ENCODE peak calls at places on chromosomes 6 and 20, in seven cellular contexts. Q is stimulated activated effector memory CD8-positive, alpha-beta T cell treated with anti-CD3 and anti-CD28 coated beads, Interleukin-12 subunit alpha, Interleukin-12 subunit beta, amount 100 ng/mL, for 72 hours; T is activated T-cell treated with anti-CD3 and anti-CD28 coated beads, Interleukin-2, amount 50 U/mL, for 72 hours; C is nucleus accumbens; Y is NCI-H2081; X is small intestine; M is pons. O is an unnamed sample.
A peak's percentile ranks its signal among the peaks of the same experiment; 100 is the strongest.

GRCh38 chr6:31513456-31514165 is 15.2 kb upstream of the MCCD1 start:
- DNase-seq in Q (no peak), T (no peak), C (no peak), Y (no peak), X (no peak), M (no peak), O (no peak)

GRCh38 chr6:30323806-30324205 is 2.9 kb upstream of the TRIM39 start:
- DNase-seq in Q (no peak), T (peak; percentile 12), C (no peak), Y (no peak), X (no peak), M (no peak), O (no peak)

GRCh38 chr20:47032969-47033578 is 138.4 kb downstream of the EYA2 start:
- DNase-seq in Q (no peak), T (no peak), C (no peak), Y (no peak), X (no peak), M (no peak), O (no peak)

GRCh38 chr6:28816909-28817807 is 106.6 kb downstream of the TRIM27 start:
- DNase-seq in Q (no peak), T (no peak), C (no peak), Y (peak; percentile 44), X (no peak), M (no peak), O (no peak)

GRCh38 chr6:35719830-35720733 is 16.8 kb upstream of the ARMC12 start:
- DNase-seq in Q (no peak), T (no peak), C (peak; percentile 48), Y (no peak), X (no peak), M (peak; percentile 81), O (no peak)

GRCh38 chr20:48079028-48079427 is 293.7 kb upstream of the SULF2 start:
- DNase-seq in Q (no peak), T (no peak), C (no peak), Y (no peak), X (no peak), M (no peak), O (no peak)

GRCh38 chr6:13457577-13457976 is 29.8 kb downstream of the GFOD1 start:
- DNase-seq in Q (no peak), T (peak; percentile 15), C (no peak), Y (no peak), X (no peak), M (peak; percentile 22), O (no peak)

GRCh38 chr6:159984268-159984786 is 15.4 kb downstream of the IGF2R start:
- DNase-seq in Q (no peak), T (no peak), C (no peak), Y (no peak), X (no peak), M (no peak), O (no peak)

GRCh38 chr6:44735631-44735963 is 348.1 kb downstream of the CDC5L start:
- DNase-seq in Q (no peak), T (peak; percentile 27), C (no peak), Y (no peak), X (no peak), M (no peak), O (no peak)

GRCh38 chr6:56996401-56996800 is 41.5 kb downstream of the BEND6 start:
- DNase-seq in Q (no peak), T (no peak), C (no peak), Y (no peak), X (no peak), M (no peak), O (no peak)

GRCh38 chr6:788058-788457 is 95.1 kb upstream of the EXOC2 start:
- DNase-seq in Q (no peak), T (peak; percentile 34), C (no peak), Y (no peak), X (no peak), M (no peak), O (no peak)

GRCh38 chr6:132960720-132961119 is 146.4 kb downstream of the RPS12 start:
- DNase-seq in Q (no peak), T (no peak), C (no peak), Y (no peak), X (no peak), M (no peak), O (no peak)

GRCh38 chr6:20200761-20201160 is 11.5 kb downstream of the MBOAT1 start:
- DNase-seq in Q (no peak), T (no peak), C (no peak), Y (no peak), X (no peak), M (no peak), O (no peak)

GRCh38 chr6:22072939-22073338 is 223.9 kb downstream of the PRL start:
- DNase-seq in Q (no peak), T (no peak), C (no peak), Y (no peak), X (no peak), M (no peak), O (no peak)

GRCh38 chr20:38724603-38725457 is 544 bp downstream of the SLC32A1 start:
- DNase-seq in Q (no peak), T (peak; percentile 12), C (peak; percentile 52), Y (no peak), X (no peak), M (no peak), O (no peak)

GRCh38 chr6:138926579-138926978 is 61.5 kb downstream of the REPS1 start:
- DNase-seq in Q (no peak), T (no peak), C (no peak), Y (no peak), X (no peak), M (no peak), O (no peak)

GRCh38 chr6:40845588-40845987 is 193.4 kb downstream of the UNC5CL start:
- DNase-seq in Q (no peak), T (peak; percentile 13), C (no peak), Y (peak; percentile 28), X (peak; percentile 36), M (no peak), O (no peak)

GRCh38 chr6:125950293-125950692 is 6.3 kb upstream of the HINT3 start:
- DNase-seq in Q (no peak), T (peak; percentile 53), C (no peak), Y (no peak), X (no peak), M (no peak), O (no peak)

GRCh38 chr6:63504777-63505384 is 67.4 kb upstream of the LOC128125822 start:
- DNase-seq in Q (no peak), T (peak; percentile 8), C (no peak), Y (no peak), X (no peak), M (no peak), O (no peak)

GRCh38 chr6:148570456-148570855 is 176.4 kb upstream of the UST start:
- DNase-seq in Q (no peak), T (no peak), C (no peak), Y (no peak), X (no peak), M (no peak), O (no peak)

GRCh38 chr20:4202441-4202840 is 187.1 kb upstream of the RNF24 start:
- DNase-seq in Q (no peak), T (no peak), C (no peak), Y (no peak), X (no peak), M (no peak), O (no peak)

GRCh38 chr20:62258499-62259293 is 20.4 kb downstream of the OSBPL2 start:
- DNase-seq in Q (no peak), T (no peak), C (no peak), Y (no peak), X (no peak), M (no peak), O (no peak)

GRCh38 chr20:51327251-51327841 is 215.2 kb downstream of the NFATC2 start:
- DNase-seq in Q (no peak), T (no peak), C (no peak), Y (no peak), X (no peak), M (no peak), O (no peak)

GRCh38 chr6:57305754-57306153 is 11.7 kb upstream of the PRIM2 start:
- DNase-seq in Q (no peak), T (no peak), C (no peak), Y (no peak), X (no peak), M (no peak), O (no peak)

GRCh38 chr6:153489479-153489878 is 358.4 kb upstream of the RGS17 start:
- DNase-seq in Q (no peak), T (no peak), C (no peak), Y (no peak), X (no peak), M (no peak), O (no peak)

GRCh38 chr6:131255911-131256310 is 120.6 kb downstream of the AKAP7 start:
- DNase-seq in Q (no peak), T (no peak), C (no peak), Y (no peak), X (no peak), M (no peak), O (no peak)

GRCh38 chr6:7424967-7425807 is 35.6 kb downstream of the RIOK1 start:
- DNase-seq in Q (no peak), T (no peak), C (no peak), Y (no peak), X (peak; percentile 72), M (peak; percentile 15), O (no peak)

GRCh38 chr20:53961527-53961926 is 108.9 kb downstream of the BCAS1 start:
- DNase-seq in Q (no peak), T (no peak), C (no peak), Y (no peak), X (no peak), M (no peak), O (no peak)

GRCh38 chr20:53642196-53643030 is 48.8 kb upstream of the ZNF217 start:
- DNase-seq in Q (no peak), T (peak; percentile 32), C (peak; percentile 2), Y (peak; percentile 6), X (peak; percentile 92), M (peak; percentile 57), O (peak; percentile 10)

GRCh38 chr6:53718597-53719460 is 53.3 kb upstream of the KLHL31 start:
- DNase-seq in Q (no peak), T (peak; percentile 38), C (no peak), Y (peak; percentile 81), X (peak; percentile 87), M (peak; percentile 86), O (no peak)

GRCh38 chr6:28212510-28213212 is 12.4 kb upstream of the ZSCAN9 start:
- DNase-seq in Q (peak; percentile 44), T (peak; percentile 62), C (no peak), Y (peak; percentile 85), X (peak; percentile 74), M (peak; percentile 58), O (no peak)